ENCODE peak calls at places on chromosomes 4 and X, in seven cellular contexts. M, E, D, Z, L, N and A are unnamed samples.

GRCh38 chr4:56055027-56055976 is 106.6 kb downstream of the CEP135 start:
- DNase-seq in M (no peak), E (no peak), D (peak; percentile 25), Z (no peak), L (no peak), N (no peak), A (no peak)

GRCh38 chr4:154491731-154492249 is at the start of gene DCHS2:
- DNase-seq in M (no peak), E (no peak), D (peak; percentile 73), Z (no peak), L (no peak), N (no peak), A (no peak)

GRCh38 chrX:39907964-39908616 is 189.7 kb downstream of the BCOR start:
- DNase-seq in M (no peak), E (no peak), D (no peak), Z (peak; percentile 96), L (no peak), N (no peak), A (no peak)

GRCh38 chrX:97123001-97123400 is 239.3 kb downstream of the RPA4 start:
- DNase-seq in M (no peak), E (no peak), D (no peak), Z (no peak), L (no peak), N (no peak), A (no peak)

GRCh38 chr4:112099701-112100289 is 45.5 kb upstream of the FAM241A start:
- DNase-seq in M (no peak), E (peak; percentile 44), D (no peak), Z (peak; percentile 71), L (no peak), N (no peak), A (no peak)

GRCh38 chr4:154519214-154519613 is 27.6 kb upstream of the DCHS2 start:
- DNase-seq in M (no peak), E (no peak), D (no peak), Z (no peak), L (no peak), N (no peak), A (no peak)

GRCh38 chrX:132615396-132616131 is 126.7 kb upstream of the MBNL3 start:
- DNase-seq in M (peak; percentile 30), E (no peak), D (peak; percentile 76), Z (peak; percentile 6), L (no peak), N (no peak), A (peak; percentile 13)

GRCh38 chr4:153684182-153685073 is at the start of gene TLR2:
- DNase-seq in M (peak; percentile 55), E (no peak), D (peak; percentile 60), Z (no peak), L (peak; percentile 43), N (no peak), A (peak; percentile 66)

GRCh38 chr4:59060895-59061294 is 1950.7 kb upstream of the IGFBP7 start:
- DNase-seq in M (no peak), E (no peak), D (no peak), Z (no peak), L (no peak), N (no peak), A (no peak)